ENCODE peak calls at places on chromosome 1, in four cellular contexts. C is GM12878, N is K562, A is HepG2. J is an unnamed sample.

GRCh38 chr1:1198423-1199140 is 7.8 kb downstream of the TNFRSF18 start:
- DNase-seq in C (no peak), N (no peak), A (no peak), J (peak; percentile 4)

GRCh38 chr1:23995431-23995837 is 15.3 kb upstream of the SRSF10 start:
- DNase-seq in C (peak; percentile 50), N (no peak), A (no peak), J (no peak)

GRCh38 chr1:24486296-24487065 is 16.2 kb upstream of the RCAN3 start:
- DNase-seq in C (no peak), N (no peak), A (no peak), J (no peak)

GRCh38 chr1:187839873-187840272 is 1011.1 kb downstream of the PLA2G4A start:
- DNase-seq in C (no peak), N (no peak), A (no peak), J (no peak)

GRCh38 chr1:177181631-177182291 is 11.0 kb downstream of the BRINP2 start:
- DNase-seq in C (no peak), N (peak; percentile 77), A (peak; percentile 21), J (peak; percentile 92)

GRCh38 chr1:3925762-3926161 is 25.7 kb upstream of the C1orf174 start:
- DNase-seq in C (no peak), N (no peak), A (no peak), J (no peak)

GRCh38 chr1:80751204-80751603 is 1049.5 kb upstream of the ADGRL2 start:
- DNase-seq in C (no peak), N (no peak), A (no peak), J (no peak)

GRCh38 chr1:1359668-1360468 is 1.5 kb upstream of the MXRA8 start:
- DNase-seq in C (no peak), N (no peak), A (peak; percentile 50), J (no peak)

GRCh38 chr1:10694633-10695627 is 101.5 kb downstream of the CASZ1 start:
- DNase-seq in C (no peak), N (peak; percentile 91), A (peak; percentile 72), J (peak; percentile 95)

GRCh38 chr1:20035114-20035513 is 34.9 kb upstream of the PLA2G5 start:
- DNase-seq in C (no peak), N (no peak), A (no peak), J (no peak)

DNA sequence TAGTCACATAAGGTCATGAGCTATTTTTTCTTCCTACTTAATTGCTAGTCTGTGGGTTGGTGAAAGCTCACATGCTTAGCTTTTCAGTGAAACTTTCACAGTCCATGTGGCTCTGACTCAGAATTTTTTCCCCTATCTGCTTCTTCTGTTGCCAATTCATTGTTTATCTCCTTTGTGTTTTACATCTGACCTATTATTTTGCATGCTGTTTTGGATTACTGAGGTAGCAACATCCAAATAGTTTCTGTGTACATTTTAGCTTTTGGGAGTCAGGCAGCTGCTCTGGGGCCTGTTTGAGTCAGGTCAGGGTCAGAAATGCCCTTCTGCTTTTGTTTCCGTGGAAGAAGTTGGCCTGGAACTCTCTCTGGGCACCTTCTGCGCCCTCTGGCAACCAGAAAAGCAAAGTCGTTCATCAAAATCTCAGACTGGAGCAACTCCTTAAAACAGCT is 40.0 kb downstream of the ROR1 start:
- DNase-seq in C (no peak), N (no peak), A (no peak), J (no peak)
- H3K4me3 ChIP-seq in C (no peak overlapping the region), N (no peak overlapping the region), A (no peak overlapping the region), J (no peak overlapping the region)

DNA sequence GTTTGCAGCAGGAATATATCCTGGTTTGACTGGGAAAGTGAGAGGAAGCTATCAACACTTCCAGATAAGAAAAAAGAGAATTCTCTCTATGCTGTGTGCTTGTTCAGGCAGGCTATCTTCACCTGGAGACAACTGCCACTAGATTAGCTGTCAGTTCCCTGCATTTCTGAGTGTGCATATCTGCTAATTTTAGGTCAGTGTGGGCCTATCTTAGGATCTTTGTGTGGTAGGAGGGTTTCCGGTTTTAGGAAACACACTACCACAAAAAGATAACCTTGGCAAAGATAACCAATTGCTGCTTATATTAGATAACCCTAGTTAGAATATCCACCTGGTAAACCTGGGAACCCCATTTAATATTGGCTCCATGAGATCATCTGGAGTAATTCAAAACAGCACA is 22.5 kb upstream of the GBP5 start:
- DNase-seq in C (no peak), N (peak; percentile 9), A (no peak), J (no peak)
- TF ChIP-seq CREB1 in C (no peak), N (no peak), A (no peak), J (no peak)

DNA sequence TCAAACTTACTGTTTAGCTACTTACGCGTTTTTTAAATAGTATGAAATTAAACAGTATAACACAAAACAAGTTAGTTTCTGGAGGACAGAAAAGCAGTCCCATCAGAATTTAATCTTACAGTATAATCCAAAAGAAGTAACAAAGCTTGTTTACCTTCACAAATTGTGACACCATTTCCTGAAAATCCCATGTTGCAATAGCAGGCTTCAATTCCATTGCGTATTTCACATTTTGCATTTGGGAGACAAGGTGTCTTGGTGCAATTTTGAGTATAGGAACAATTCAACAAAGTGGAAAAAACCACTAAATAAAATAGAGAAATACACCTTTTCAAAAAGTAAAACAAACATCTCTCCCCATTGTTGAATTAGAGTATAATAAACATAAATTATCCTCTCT is 1.6 kb downstream of the ADGRL4 start:
- DNase-seq in C (no peak), N (no peak), A (no peak), J (no peak)
- TF ChIP-seq JUNB in C (no peak), N (no peak), A (no peak), J (no peak)

GRCh38 chr1:178724386-178724733 is 684 bp upstream of the RALGPS2 start:
- DNase-seq in C (no peak), N (no peak), A (no peak), J (peak; percentile 34)

GRCh38 chr1:178726545-178726944 is 1.5 kb downstream of the RALGPS2 start:
- DNase-seq in C (no peak), N (no peak), A (no peak), J (no peak)

GRCh38 chr1:178725603-178726517 is 816 bp downstream of the RALGPS2 start:
- DNase-seq in C (peak; percentile 32), N (peak; percentile 90), A (peak; percentile 94), J (peak; percentile 93)

GRCh38 chr1:178724734-178725602 is at the start of gene RALGPS2:
- DNase-seq in C (no peak), N (peak; percentile 84), A (peak; percentile 58), J (peak; percentile 84)

DNA sequence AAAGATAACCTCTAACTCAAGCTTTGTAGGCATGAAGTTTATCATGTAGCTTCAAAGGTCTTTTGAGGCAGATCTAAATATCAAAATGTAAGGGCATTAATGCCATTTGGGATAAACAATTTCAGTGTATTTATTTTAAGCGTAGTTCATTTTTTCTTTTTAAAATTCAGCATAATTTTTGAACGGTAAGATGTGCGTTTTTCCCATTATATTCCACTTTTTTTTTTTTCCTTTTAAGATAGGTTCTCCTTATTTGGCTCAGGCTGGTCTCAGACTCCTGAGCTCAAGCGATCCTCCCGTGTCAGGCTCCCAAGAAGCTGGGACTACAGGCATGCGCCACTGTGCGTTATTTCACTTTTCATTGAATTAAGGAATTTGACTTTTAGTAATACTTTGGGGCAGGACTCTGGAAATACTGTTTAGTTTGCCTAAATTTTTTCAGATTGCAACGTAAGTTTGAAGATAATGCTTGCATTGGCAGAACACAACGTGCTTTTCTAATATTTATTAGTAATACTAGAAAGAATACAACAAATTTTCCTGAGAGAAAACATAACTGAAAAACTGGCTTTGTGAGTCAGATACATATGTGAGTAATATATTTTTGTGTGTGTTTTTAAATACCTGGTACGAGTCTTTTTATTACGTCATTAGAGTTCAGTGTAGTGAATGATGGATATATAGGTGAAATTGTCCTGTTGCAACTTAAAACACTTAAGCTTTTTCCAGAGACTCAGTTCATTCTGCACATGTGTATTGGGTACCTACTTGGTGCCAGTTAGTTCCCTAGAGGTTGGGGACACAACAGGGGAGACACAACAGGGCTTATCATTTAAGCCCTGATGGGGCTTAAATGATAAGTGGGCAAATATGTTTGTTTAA is 2.2 kb downstream of the RALGPS2 start:
- DNase-seq in C (no peak), N (peak; percentile 23), A (no peak), J (no peak)
- H3K4me3 ChIP-seq in C (peak overlapping the region; percentile 22), N (no peak overlapping the region), A (peak overlapping the region; percentile 50), J (peak overlapping the region; percentile 68)

GRCh38 chr1:246265481-246265880 is 241.6 kb downstream of the SMYD3 start:
- DNase-seq in C (no peak), N (no peak), A (no peak), J (no peak)

GRCh38 chr1:246261641-246262040 is 245.4 kb downstream of the SMYD3 start:
- DNase-seq in C (no peak), N (no peak), A (no peak), J (no peak)

GRCh38 chr1:246258250-246258649 is 248.8 kb downstream of the SMYD3 start:
- DNase-seq in C (no peak), N (no peak), A (no peak), J (no peak)

GRCh38 chr1:246267426-246267825 is 239.7 kb downstream of the SMYD3 start:
- DNase-seq in C (no peak), N (no peak), A (no peak), J (peak; percentile 28)

DNA sequence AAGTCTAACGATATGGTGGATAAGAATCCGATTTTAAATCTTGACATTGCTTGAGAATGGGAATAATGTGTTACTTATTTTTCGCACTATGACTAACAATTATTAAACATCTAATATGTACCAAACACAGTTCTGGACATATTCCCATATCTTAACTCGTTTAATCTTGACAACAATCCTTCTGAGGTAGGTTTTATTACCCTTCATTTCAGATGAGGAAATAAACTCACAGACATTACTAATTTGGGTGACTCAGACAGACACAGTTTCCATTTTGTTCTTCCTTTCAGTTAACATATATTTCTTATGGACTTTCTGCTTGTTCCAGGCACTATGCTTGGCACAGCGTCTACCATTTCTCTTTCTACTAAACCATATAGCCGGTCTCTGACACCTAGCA is 244.8 kb downstream of the SMYD3 start:
- DNase-seq in C (no peak), N (no peak), A (no peak), J (no peak)
- TF ChIP-seq CREB1 in C (no peak), N (no peak), A (no peak), J (no peak)

DNA sequence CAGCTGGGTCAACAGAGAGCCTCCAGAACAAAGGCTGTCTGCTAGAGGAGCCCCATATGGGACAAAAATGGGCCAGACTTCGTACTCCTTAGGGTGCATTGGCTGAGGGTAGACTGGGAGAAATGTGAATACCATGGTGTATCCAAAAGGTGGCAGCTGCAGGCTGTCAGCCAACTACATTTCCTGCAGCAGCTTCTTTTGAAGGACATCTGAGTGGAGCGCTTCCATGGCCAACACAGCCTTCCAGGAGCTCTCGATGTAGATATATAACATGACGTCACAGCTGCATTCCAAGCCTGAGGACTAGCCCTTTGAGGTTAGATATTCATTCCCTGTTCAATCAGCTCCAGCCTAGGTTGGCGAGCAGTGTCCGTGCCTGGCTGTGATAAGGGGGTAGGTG is 107.7 kb downstream of the MAB21L3 start:
- DNase-seq in C (no peak), N (no peak), A (peak; percentile 14), J (no peak)
- TF ChIP-seq JUNB in C (no peak), N (no peak), A (no peak), J (no peak)

GRCh38 chr1:84803604-84804003 is 89.4 kb downstream of the LPAR3 start:
- DNase-seq in C (no peak), N (no peak), A (no peak), J (no peak)
- H3K4me3 ChIP-seq in C (no peak overlapping the region), N (no peak overlapping the region), A (no peak overlapping the region), J (no peak overlapping the region)

J was measured in GM23338.